ENCODE peak calls at places on chromosome 20, in six cellular contexts. One of them, this sample, is unnamed.

GRCh38 chr20:42598586-42598985 is 591.1 kb downstream of the PTPRT start:
- DNase-seq in HEK293T: no peak
- DNase-seq in breast epithelium: no peak
- DNase-seq in NCI-H2081: no peak
- DNase-seq in foreskin fibroblast: no peak
- DNase-seq in stimulated activated CD8-positive, alpha-beta memory T cell treated with anti-CD3 and anti-CD28 coated beads, Interleukin-7, amount 100 ng/mL, for 1 hour: no peak
- DNase-seq in this sample: no peak

GRCh38 chr20:48422242-48422960 is 405.4 kb downstream of the PREX1 start:
- DNase-seq in breast epithelium: no peak
- DNase-seq in HEK293T: no peak
- DNase-seq in stimulated activated CD8-positive, alpha-beta memory T cell treated with anti-CD3 and anti-CD28 coated beads, Interleukin-7, amount 100 ng/mL, for 1 hour: no peak
- DNase-seq in foreskin fibroblast: no peak
- DNase-seq in NCI-H2081: no peak
- DNase-seq in this sample: no peak

GRCh38 chr20:32650545-32650944 is 23.2 kb downstream of the C20orf203 start:
- DNase-seq in breast epithelium: no peak
- DNase-seq in stimulated activated CD8-positive, alpha-beta memory T cell treated with anti-CD3 and anti-CD28 coated beads, Interleukin-7, amount 100 ng/mL, for 1 hour: no peak
- DNase-seq in HEK293T: no peak
- DNase-seq in foreskin fibroblast: no peak
- DNase-seq in NCI-H2081: no peak
- DNase-seq in this sample: no peak

GRCh38 chr20:45445805-45446562 is 23.6 kb upstream of the WFDC2 start:
- DNase-seq in stimulated activated CD8-positive, alpha-beta memory T cell treated with anti-CD3 and anti-CD28 coated beads, Interleukin-7, amount 100 ng/mL, for 1 hour: no peak
- DNase-seq in breast epithelium: no peak
- DNase-seq in HEK293T: peak
- DNase-seq in NCI-H2081: peak
- DNase-seq in foreskin fibroblast: peak
- DNase-seq in this sample: no peak

GRCh38 chr20:3653921-3654320 is 9.3 kb downstream of the GFRA4 start:
- DNase-seq in HEK293T: no peak
- DNase-seq in foreskin fibroblast: no peak
- DNase-seq in NCI-H2081: no peak
- DNase-seq in breast epithelium: no peak
- DNase-seq in stimulated activated CD8-positive, alpha-beta memory T cell treated with anti-CD3 and anti-CD28 coated beads, Interleukin-7, amount 100 ng/mL, for 1 hour: no peak
- DNase-seq in this sample: no peak

GRCh38 chr20:12327205-12327604 is 409.5 kb downstream of the BTBD3 start:
- DNase-seq in breast epithelium: no peak
- DNase-seq in stimulated activated CD8-positive, alpha-beta memory T cell treated with anti-CD3 and anti-CD28 coated beads, Interleukin-7, amount 100 ng/mL, for 1 hour: no peak
- DNase-seq in foreskin fibroblast: no peak
- DNase-seq in HEK293T: no peak
- DNase-seq in NCI-H2081: no peak
- DNase-seq in this sample: no peak

GRCh38 chr20:19275630-19276071 is 63.2 kb downstream of the SLC24A3 start:
- DNase-seq in HEK293T: no peak
- DNase-seq in stimulated activated CD8-positive, alpha-beta memory T cell treated with anti-CD3 and anti-CD28 coated beads, Interleukin-7, amount 100 ng/mL, for 1 hour: no peak
- DNase-seq in NCI-H2081: peak
- DNase-seq in foreskin fibroblast: peak
- DNase-seq in breast epithelium: peak
- DNase-seq in this sample: no peak

GRCh38 chr20:34945315-34946077 is 10.1 kb downstream of the GSS start:
- DNase-seq in NCI-H2081: no peak
- DNase-seq in HEK293T: no peak
- DNase-seq in stimulated activated CD8-positive, alpha-beta memory T cell treated with anti-CD3 and anti-CD28 coated beads, Interleukin-7, amount 100 ng/mL, for 1 hour: no peak
- DNase-seq in breast epithelium: peak
- DNase-seq in foreskin fibroblast: no peak
- DNase-seq in this sample: no peak

GRCh38 chr20:38590682-38591483 is 9.9 kb downstream of the ADIG start:
- DNase-seq in stimulated activated CD8-positive, alpha-beta memory T cell treated with anti-CD3 and anti-CD28 coated beads, Interleukin-7, amount 100 ng/mL, for 1 hour: no peak
- DNase-seq in foreskin fibroblast: no peak
- DNase-seq in HEK293T: no peak
- DNase-seq in NCI-H2081: no peak
- DNase-seq in breast epithelium: no peak
- DNase-seq in this sample: no peak

GRCh38 chr20:39874049-39874893 is 814.8 kb downstream of the MAFB start:
- DNase-seq in stimulated activated CD8-positive, alpha-beta memory T cell treated with anti-CD3 and anti-CD28 coated beads, Interleukin-7, amount 100 ng/mL, for 1 hour: no peak
- DNase-seq in NCI-H2081: no peak
- DNase-seq in breast epithelium: peak
- DNase-seq in foreskin fibroblast: peak
- DNase-seq in HEK293T: peak
- DNase-seq in this sample: no peak

GRCh38 chr20:20706285-20706684 is 6.2 kb downstream of the RALGAPA2 start:
- DNase-seq in HEK293T: no peak
- DNase-seq in NCI-H2081: peak
- DNase-seq in stimulated activated CD8-positive, alpha-beta memory T cell treated with anti-CD3 and anti-CD28 coated beads, Interleukin-7, amount 100 ng/mL, for 1 hour: no peak
- DNase-seq in breast epithelium: no peak
- DNase-seq in foreskin fibroblast: no peak
- DNase-seq in this sample: no peak

GRCh38 chr20:53559816-53560215 is 33.8 kb downstream of the ZNF217 start:
- DNase-seq in breast epithelium: no peak
- DNase-seq in HEK293T: no peak
- DNase-seq in stimulated activated CD8-positive, alpha-beta memory T cell treated with anti-CD3 and anti-CD28 coated beads, Interleukin-7, amount 100 ng/mL, for 1 hour: no peak
- DNase-seq in NCI-H2081: no peak
- DNase-seq in foreskin fibroblast: peak
- DNase-seq in this sample: no peak

GRCh38 chr20:34834459-34834893 is 9.0 kb upstream of the NCOA6 start:
- DNase-seq in HEK293T: peak
- DNase-seq in stimulated activated CD8-positive, alpha-beta memory T cell treated with anti-CD3 and anti-CD28 coated beads, Interleukin-7, amount 100 ng/mL, for 1 hour: no peak
- DNase-seq in breast epithelium: no peak
- DNase-seq in NCI-H2081: peak
- DNase-seq in foreskin fibroblast: peak
- DNase-seq in this sample: peak

GRCh38 chr20:44018684-44019637 is 104.3 kb downstream of the TOX2 start:
- DNase-seq in NCI-H2081: no peak
- DNase-seq in stimulated activated CD8-positive, alpha-beta memory T cell treated with anti-CD3 and anti-CD28 coated beads, Interleukin-7, amount 100 ng/mL, for 1 hour: no peak
- DNase-seq in foreskin fibroblast: no peak
- DNase-seq in HEK293T: no peak
- DNase-seq in breast epithelium: no peak
- DNase-seq in this sample: no peak

GRCh38 chr20:34708621-34709043 is 4.5 kb downstream of the TP53INP2 start:
- DNase-seq in foreskin fibroblast: peak
- DNase-seq in HEK293T: peak
- DNase-seq in stimulated activated CD8-positive, alpha-beta memory T cell treated with anti-CD3 and anti-CD28 coated beads, Interleukin-7, amount 100 ng/mL, for 1 hour: peak
- DNase-seq in NCI-H2081: peak
- DNase-seq in breast epithelium: peak
- DNase-seq in this sample: no peak

GRCh38 chr20:11807070-11807741 is 110.5 kb upstream of the BTBD3 start:
- DNase-seq in foreskin fibroblast: peak
- DNase-seq in breast epithelium: no peak
- DNase-seq in NCI-H2081: no peak
- DNase-seq in HEK293T: no peak
- DNase-seq in stimulated activated CD8-positive, alpha-beta memory T cell treated with anti-CD3 and anti-CD28 coated beads, Interleukin-7, amount 100 ng/mL, for 1 hour: no peak
- DNase-seq in this sample: no peak

GRCh38 chr20:10550204-10551118 is 115.4 kb downstream of the SLX4IP start:
- DNase-seq in HEK293T: no peak
- DNase-seq in foreskin fibroblast: no peak
- DNase-seq in NCI-H2081: no peak
- DNase-seq in breast epithelium: no peak
- DNase-seq in stimulated activated CD8-positive, alpha-beta memory T cell treated with anti-CD3 and anti-CD28 coated beads, Interleukin-7, amount 100 ng/mL, for 1 hour: no peak
- DNase-seq in this sample: no peak

GRCh38 chr20:44231193-44231592 is 15.9 kb upstream of the GDAP1L1 start:
- DNase-seq in stimulated activated CD8-positive, alpha-beta memory T cell treated with anti-CD3 and anti-CD28 coated beads, Interleukin-7, amount 100 ng/mL, for 1 hour: no peak
- DNase-seq in HEK293T: no peak
- DNase-seq in NCI-H2081: no peak
- DNase-seq in breast epithelium: no peak
- DNase-seq in foreskin fibroblast: no peak
- DNase-seq in this sample: no peak

GRCh38 chr20:1299522-1299921 is 29.4 kb downstream of the SDCBP2 start:
- DNase-seq in NCI-H2081: no peak
- DNase-seq in stimulated activated CD8-positive, alpha-beta memory T cell treated with anti-CD3 and anti-CD28 coated beads, Interleukin-7, amount 100 ng/mL, for 1 hour: peak
- DNase-seq in HEK293T: peak
- DNase-seq in foreskin fibroblast: no peak
- DNase-seq in breast epithelium: no peak
- DNase-seq in this sample: no peak

GRCh38 chr20:37941332-37941731 is 38.4 kb downstream of the VSTM2L start:
- DNase-seq in HEK293T: peak
- DNase-seq in NCI-H2081: no peak
- DNase-seq in stimulated activated CD8-positive, alpha-beta memory T cell treated with anti-CD3 and anti-CD28 coated beads, Interleukin-7, amount 100 ng/mL, for 1 hour: no peak
- DNase-seq in breast epithelium: no peak
- DNase-seq in foreskin fibroblast: no peak
- DNase-seq in this sample: no peak

GRCh38 chr20:1087311-1087710 is 31.1 kb upstream of the PSMF1 start:
- DNase-seq in foreskin fibroblast: no peak
- DNase-seq in breast epithelium: no peak
- DNase-seq in NCI-H2081: no peak
- DNase-seq in HEK293T: no peak
- DNase-seq in stimulated activated CD8-positive, alpha-beta memory T cell treated with anti-CD3 and anti-CD28 coated beads, Interleukin-7, amount 100 ng/mL, for 1 hour: no peak
- DNase-seq in this sample: no peak

GRCh38 chr20:47464380-47465101 is 37.1 kb upstream of the NCOA3 start:
- DNase-seq in stimulated activated CD8-positive, alpha-beta memory T cell treated with anti-CD3 and anti-CD28 coated beads, Interleukin-7, amount 100 ng/mL, for 1 hour: no peak
- DNase-seq in foreskin fibroblast: peak
- DNase-seq in breast epithelium: peak
- DNase-seq in HEK293T: peak
- DNase-seq in NCI-H2081: peak
- DNase-seq in this sample: no peak

GRCh38 chr20:10639762-10640556 is 33.8 kb downstream of the JAG1 start:
- DNase-seq in NCI-H2081: no peak
- DNase-seq in foreskin fibroblast: no peak
- DNase-seq in breast epithelium: no peak
- DNase-seq in HEK293T: no peak
- DNase-seq in stimulated activated CD8-positive, alpha-beta memory T cell treated with anti-CD3 and anti-CD28 coated beads, Interleukin-7, amount 100 ng/mL, for 1 hour: no peak
- DNase-seq in this sample: no peak

GRCh38 chr20:32110173-32110704 is 725 bp downstream of the TM9SF4 start:
- DNase-seq in HEK293T: no peak
- DNase-seq in NCI-H2081: no peak
- DNase-seq in breast epithelium: no peak
- DNase-seq in stimulated activated CD8-positive, alpha-beta memory T cell treated with anti-CD3 and anti-CD28 coated beads, Interleukin-7, amount 100 ng/mL, for 1 hour: no peak
- DNase-seq in foreskin fibroblast: no peak
- DNase-seq in this sample: no peak

GRCh38 chr20:2816583-2817340 is 598 bp downstream of the TMEM239 start:
- DNase-seq in NCI-H2081: no peak
- DNase-seq in stimulated activated CD8-positive, alpha-beta memory T cell treated with anti-CD3 and anti-CD28 coated beads, Interleukin-7, amount 100 ng/mL, for 1 hour: no peak
- DNase-seq in foreskin fibroblast: no peak
- DNase-seq in breast epithelium: no peak
- DNase-seq in HEK293T: peak
- DNase-seq in this sample: no peak

GRCh38 chr20:40452758-40453157 is 236.3 kb downstream of the MAFB start:
- DNase-seq in breast epithelium: no peak
- DNase-seq in foreskin fibroblast: no peak
- DNase-seq in HEK293T: no peak
- DNase-seq in stimulated activated CD8-positive, alpha-beta memory T cell treated with anti-CD3 and anti-CD28 coated beads, Interleukin-7, amount 100 ng/mL, for 1 hour: no peak
- DNase-seq in NCI-H2081: no peak
- DNase-seq in this sample: no peak

GRCh38 chr20:341682-342081 is 5.2 kb upstream of the NRSN2 start:
- DNase-seq in breast epithelium: no peak
- DNase-seq in HEK293T: no peak
- DNase-seq in foreskin fibroblast: peak
- DNase-seq in stimulated activated CD8-positive, alpha-beta memory T cell treated with anti-CD3 and anti-CD28 coated beads, Interleukin-7, amount 100 ng/mL, for 1 hour: no peak
- DNase-seq in NCI-H2081: peak
- DNase-seq in this sample: no peak

This sample was measured in cerebellar nuclear complex.